ENCODE peak calls at places on chromosomes 12 and 14, in nine cellular contexts. One of them, this sample, is unnamed.
A peak's percentile ranks its signal among the peaks of the same experiment; 100 is the strongest.

GRCh38 chr14:24437736-24438067 is 4.9 kb downstream of the SDR39U1 start:
- DNase-seq in tibial nerve: no peak
- DNase-seq in heart right ventricle: no peak
- DNase-seq in CD8-positive, alpha-beta T cell: no peak
- DNase-seq in heart left ventricle: no peak
- DNase-seq in BE2C: no peak
- DNase-seq in suprapubic skin: no peak
- DNase-seq in thyroid gland: no peak
- DNase-seq in upper lobe of right lung: no peak
- DNase-seq in this sample: no peak

GRCh38 chr14:59657769-59658168 is 81.2 kb upstream of the CCDC175 start:
- DNase-seq in heart left ventricle: no peak
- DNase-seq in BE2C: no peak
- DNase-seq in tibial nerve: no peak
- DNase-seq in suprapubic skin: no peak
- DNase-seq in CD8-positive, alpha-beta T cell: no peak
- DNase-seq in upper lobe of right lung: no peak
- DNase-seq in thyroid gland: no peak
- DNase-seq in heart right ventricle: no peak
- DNase-seq in this sample: no peak

GRCh38 chr12:55188974-55189556 is 31.8 kb upstream of the OR10A7 start:
- DNase-seq in upper lobe of right lung: no peak
- DNase-seq in thyroid gland: peak; percentile 10
- DNase-seq in heart right ventricle: peak; percentile 49
- DNase-seq in CD8-positive, alpha-beta T cell: peak; percentile 44
- DNase-seq in suprapubic skin: no peak
- DNase-seq in heart left ventricle: no peak
- DNase-seq in BE2C: peak; percentile 56
- DNase-seq in tibial nerve: no peak
- DNase-seq in this sample: no peak

GRCh38 chr12:119780786-119781434 is 96.2 kb downstream of the CIT start:
- DNase-seq in suprapubic skin: no peak
- DNase-seq in heart right ventricle: peak; percentile 30
- DNase-seq in heart left ventricle: peak; percentile 36
- DNase-seq in thyroid gland: peak; percentile 73
- DNase-seq in upper lobe of right lung: no peak
- DNase-seq in BE2C: peak; percentile 42
- DNase-seq in tibial nerve: no peak
- DNase-seq in CD8-positive, alpha-beta T cell: no peak
- DNase-seq in this sample: peak; percentile 21

GRCh38 chr12:51472984-51473383 is 48.4 kb downstream of the SLC4A8 start:
- DNase-seq in heart right ventricle: no peak
- DNase-seq in suprapubic skin: no peak
- DNase-seq in thyroid gland: no peak
- DNase-seq in CD8-positive, alpha-beta T cell: no peak
- DNase-seq in tibial nerve: no peak
- DNase-seq in BE2C: no peak
- DNase-seq in upper lobe of right lung: no peak
- DNase-seq in heart left ventricle: no peak
- DNase-seq in this sample: no peak

GRCh38 chr14:53979141-53979673 is 22.6 kb upstream of the BMP4 start:
- DNase-seq in BE2C: no peak
- DNase-seq in upper lobe of right lung: no peak
- DNase-seq in tibial nerve: no peak
- DNase-seq in suprapubic skin: no peak
- DNase-seq in heart right ventricle: no peak
- DNase-seq in heart left ventricle: no peak
- DNase-seq in CD8-positive, alpha-beta T cell: no peak
- DNase-seq in thyroid gland: no peak
- DNase-seq in this sample: no peak

GRCh38 chr14:61472025-61472672 is 150.8 kb downstream of the PRKCH start:
- DNase-seq in suprapubic skin: no peak
- DNase-seq in thyroid gland: no peak
- DNase-seq in tibial nerve: no peak
- DNase-seq in heart right ventricle: peak; percentile 54
- DNase-seq in upper lobe of right lung: no peak
- DNase-seq in CD8-positive, alpha-beta T cell: peak; percentile 43
- DNase-seq in BE2C: peak; percentile 94
- DNase-seq in heart left ventricle: peak; percentile 59
- DNase-seq in this sample: no peak

GRCh38 chr12:80805106-80805505 is 88.4 kb downstream of the MYF5 start:
- DNase-seq in CD8-positive, alpha-beta T cell: no peak
- DNase-seq in BE2C: no peak
- DNase-seq in suprapubic skin: no peak
- DNase-seq in thyroid gland: no peak
- DNase-seq in tibial nerve: no peak
- DNase-seq in heart right ventricle: no peak
- DNase-seq in upper lobe of right lung: no peak
- DNase-seq in heart left ventricle: no peak
- DNase-seq in this sample: no peak

GRCh38 chr14:51860164-51860835 is at the start of gene GNG2:
- DNase-seq in BE2C: peak; percentile 85
- DNase-seq in thyroid gland: peak; percentile 79
- DNase-seq in suprapubic skin: peak; percentile 92
- DNase-seq in heart left ventricle: peak; percentile 81
- DNase-seq in CD8-positive, alpha-beta T cell: peak; percentile 82
- DNase-seq in upper lobe of right lung: peak; percentile 85
- DNase-seq in tibial nerve: peak; percentile 81
- DNase-seq in heart right ventricle: peak; percentile 78
- DNase-seq in this sample: peak; percentile 86

GRCh38 chr12:114478891-114479290 is 72.9 kb upstream of the TBX5 start:
- DNase-seq in CD8-positive, alpha-beta T cell: no peak
- DNase-seq in BE2C: no peak
- DNase-seq in suprapubic skin: no peak
- DNase-seq in upper lobe of right lung: no peak
- DNase-seq in thyroid gland: no peak
- DNase-seq in tibial nerve: no peak
- DNase-seq in heart left ventricle: no peak
- DNase-seq in heart right ventricle: no peak
- DNase-seq in this sample: no peak

GRCh38 chr14:90883782-90884181 is 67.6 kb upstream of the TTC7B start:
- DNase-seq in suprapubic skin: no peak
- DNase-seq in CD8-positive, alpha-beta T cell: no peak
- DNase-seq in tibial nerve: no peak
- DNase-seq in thyroid gland: no peak
- DNase-seq in heart left ventricle: no peak
- DNase-seq in upper lobe of right lung: no peak
- DNase-seq in BE2C: no peak
- DNase-seq in heart right ventricle: no peak
- DNase-seq in this sample: no peak

GRCh38 chr12:67506739-67507138 is 141.8 kb upstream of the DYRK2 start:
- DNase-seq in suprapubic skin: no peak
- DNase-seq in thyroid gland: no peak
- DNase-seq in CD8-positive, alpha-beta T cell: no peak
- DNase-seq in heart right ventricle: no peak
- DNase-seq in tibial nerve: no peak
- DNase-seq in heart left ventricle: no peak
- DNase-seq in BE2C: no peak
- DNase-seq in upper lobe of right lung: no peak
- DNase-seq in this sample: no peak

GRCh38 chr12:74285773-74286172 is 251.9 kb upstream of the ATXN7L3B start:
- DNase-seq in suprapubic skin: no peak
- DNase-seq in heart left ventricle: no peak
- DNase-seq in CD8-positive, alpha-beta T cell: no peak
- DNase-seq in thyroid gland: no peak
- DNase-seq in heart right ventricle: no peak
- DNase-seq in upper lobe of right lung: no peak
- DNase-seq in BE2C: no peak
- DNase-seq in tibial nerve: no peak
- DNase-seq in this sample: no peak

GRCh38 chr12:114288071-114288470 is 117.9 kb downstream of the TBX5 start:
- DNase-seq in upper lobe of right lung: no peak
- DNase-seq in CD8-positive, alpha-beta T cell: no peak
- DNase-seq in heart right ventricle: no peak
- DNase-seq in heart left ventricle: no peak
- DNase-seq in suprapubic skin: no peak
- DNase-seq in tibial nerve: no peak
- DNase-seq in BE2C: no peak
- DNase-seq in thyroid gland: no peak
- DNase-seq in this sample: no peak

GRCh38 chr12:29847246-29847645 is 63.5 kb upstream of the TMTC1 start:
- DNase-seq in BE2C: no peak
- DNase-seq in suprapubic skin: no peak
- DNase-seq in heart right ventricle: no peak
- DNase-seq in tibial nerve: no peak
- DNase-seq in CD8-positive, alpha-beta T cell: no peak
- DNase-seq in upper lobe of right lung: no peak
- DNase-seq in thyroid gland: no peak
- DNase-seq in heart left ventricle: no peak
- DNase-seq in this sample: no peak

DNA sequence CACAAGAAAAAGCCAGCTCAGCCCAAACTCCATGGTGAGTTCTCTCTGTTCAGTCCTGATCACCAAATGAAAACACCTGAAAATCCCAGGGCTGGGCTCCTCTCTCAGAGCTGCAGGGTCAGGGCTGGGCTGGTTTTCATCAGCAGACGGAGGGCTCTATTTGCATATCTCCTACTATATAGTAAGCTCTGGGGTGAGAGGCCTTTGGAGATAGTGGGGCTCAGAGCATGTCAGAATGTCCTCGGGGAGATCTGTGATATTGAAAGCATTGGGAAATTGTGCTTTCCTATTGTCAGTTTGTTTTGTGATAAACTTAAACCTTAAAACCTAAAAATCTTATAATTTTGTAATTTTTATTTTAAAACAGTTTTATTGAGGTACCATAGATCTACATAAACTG is 742.6 kb downstream of the TMEM121 start:
- DNase-seq in suprapubic skin: no peak
- DNase-seq in upper lobe of right lung: no peak
- DNase-seq in CD8-positive, alpha-beta T cell: no peak
- DNase-seq in BE2C: no peak
- DNase-seq in heart right ventricle: no peak
- DNase-seq in thyroid gland: no peak
- DNase-seq in tibial nerve: no peak
- DNase-seq in heart left ventricle: no peak
- DNase-seq in this sample: no peak
- H3K9me3 ChIP-seq in suprapubic skin: no peaks in the 10 kb centered on the region
- H3K9me3 ChIP-seq in upper lobe of right lung: no peaks in the 10 kb centered on the region
- H3K9me3 ChIP-seq in CD8-positive, alpha-beta T cell: no peaks in the 10 kb centered on the region
- H3K9me3 ChIP-seq in BE2C: no peaks in the 10 kb centered on the region
- H3K9me3 ChIP-seq in heart right ventricle: no peaks in the 10 kb centered on the region
- H3K9me3 ChIP-seq in thyroid gland: no peaks in the 10 kb centered on the region
- H3K9me3 ChIP-seq in tibial nerve: no peaks in the 10 kb centered on the region
- H3K9me3 ChIP-seq in heart left ventricle: no peaks in the 10 kb centered on the region
- H3K9me3 ChIP-seq in this sample: no peaks in the 10 kb centered on the region

GRCh38 chr12:68878283-68878682 is 54.7 kb downstream of the CPM start:
- DNase-seq in heart left ventricle: no peak
- DNase-seq in BE2C: no peak
- DNase-seq in thyroid gland: no peak
- DNase-seq in heart right ventricle: no peak
- DNase-seq in upper lobe of right lung: no peak
- DNase-seq in CD8-positive, alpha-beta T cell: no peak
- DNase-seq in suprapubic skin: no peak
- DNase-seq in tibial nerve: no peak
- DNase-seq in this sample: no peak
- H3K4me3 ChIP-seq in heart left ventricle: no peak overlapping the region
- H3K4me3 ChIP-seq in BE2C: no peak overlapping the region
- H3K4me3 ChIP-seq in thyroid gland: no peak overlapping the region
- H3K4me3 ChIP-seq in heart right ventricle: no peak overlapping the region
- H3K4me3 ChIP-seq in upper lobe of right lung: no peak overlapping the region
- H3K4me3 ChIP-seq in CD8-positive, alpha-beta T cell: no peak overlapping the region
- H3K4me3 ChIP-seq in suprapubic skin: no peak overlapping the region
- H3K4me3 ChIP-seq in tibial nerve: no peak overlapping the region
- H3K4me3 ChIP-seq in this sample: no peak overlapping the region

GRCh38 chr12:132651444-132652100 is 33.0 kb downstream of the P2RX2 start:
- DNase-seq in CD8-positive, alpha-beta T cell: no peak
- DNase-seq in tibial nerve: no peak
- DNase-seq in upper lobe of right lung: no peak
- DNase-seq in heart right ventricle: no peak
- DNase-seq in heart left ventricle: no peak
- DNase-seq in suprapubic skin: no peak
- DNase-seq in BE2C: no peak
- DNase-seq in thyroid gland: no peak
- DNase-seq in this sample: no peak

GRCh38 chr12:132649226-132649945 is 30.8 kb downstream of the P2RX2 start:
- DNase-seq in upper lobe of right lung: no peak
- DNase-seq in suprapubic skin: no peak
- DNase-seq in heart left ventricle: no peak
- DNase-seq in thyroid gland: no peak
- DNase-seq in BE2C: no peak
- DNase-seq in tibial nerve: no peak
- DNase-seq in heart right ventricle: no peak
- DNase-seq in CD8-positive, alpha-beta T cell: no peak
- DNase-seq in this sample: no peak

GRCh38 chr12:132648616-132649225 is 30.1 kb downstream of the P2RX2 start:
- DNase-seq in heart left ventricle: no peak
- DNase-seq in upper lobe of right lung: no peak
- DNase-seq in thyroid gland: no peak
- DNase-seq in suprapubic skin: no peak
- DNase-seq in CD8-positive, alpha-beta T cell: no peak
- DNase-seq in BE2C: no peak
- DNase-seq in tibial nerve: no peak
- DNase-seq in heart right ventricle: no peak
- DNase-seq in this sample: no peak

GRCh38 chr12:132646850-132647249 is 28.3 kb downstream of the P2RX2 start:
- DNase-seq in CD8-positive, alpha-beta T cell: no peak
- DNase-seq in heart right ventricle: no peak
- DNase-seq in tibial nerve: no peak
- DNase-seq in suprapubic skin: no peak
- DNase-seq in heart left ventricle: no peak
- DNase-seq in upper lobe of right lung: no peak
- DNase-seq in thyroid gland: no peak
- DNase-seq in BE2C: no peak
- DNase-seq in this sample: no peak

DNA sequence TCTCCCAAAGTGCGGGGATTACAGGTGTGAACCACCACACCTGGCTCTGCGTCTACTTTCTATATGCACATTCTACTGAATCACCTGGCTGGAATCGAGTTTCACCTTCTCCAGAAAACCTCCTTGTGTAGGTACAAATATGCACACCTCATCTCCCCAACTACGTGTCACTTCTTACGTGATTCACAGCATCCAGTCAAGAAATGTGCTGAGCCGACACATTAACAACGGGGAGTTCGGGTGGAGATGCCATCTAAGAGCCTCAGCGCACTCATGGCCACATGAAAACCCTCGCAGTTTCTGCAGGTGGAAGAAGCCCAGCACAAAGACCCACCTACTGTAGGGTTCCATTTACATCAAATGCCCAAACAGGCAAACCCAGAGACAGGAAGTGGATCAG is 29.3 kb downstream of the P2RX2 start:
- DNase-seq in CD8-positive, alpha-beta T cell: no peak
- DNase-seq in tibial nerve: no peak
- DNase-seq in suprapubic skin: no peak
- DNase-seq in heart left ventricle: no peak
- DNase-seq in BE2C: no peak
- DNase-seq in thyroid gland: no peak
- DNase-seq in upper lobe of right lung: no peak
- DNase-seq in heart right ventricle: no peak
- DNase-seq in this sample: no peak
- H3K36me3 ChIP-seq in CD8-positive, alpha-beta T cell: no peaks in the 10 kb centered on the region
- H3K36me3 ChIP-seq in tibial nerve: no peaks in the 10 kb centered on the region
- H3K36me3 ChIP-seq in suprapubic skin: peaks cover 67% of the 10 kb centered on the region
- H3K36me3 ChIP-seq in heart left ventricle: peaks cover 75% of the 10 kb centered on the region
- H3K36me3 ChIP-seq in BE2C: peaks cover 62% of the 10 kb centered on the region
- H3K36me3 ChIP-seq in thyroid gland: peaks cover under 1% of the 10 kb centered on the region
- H3K36me3 ChIP-seq in upper lobe of right lung: peaks cover 56% of the 10 kb centered on the region
- H3K36me3 ChIP-seq in heart right ventricle: peaks cover 13% of the 10 kb centered on the region
- H3K36me3 ChIP-seq in this sample: peaks cover 2% of the 10 kb centered on the region

DNA sequence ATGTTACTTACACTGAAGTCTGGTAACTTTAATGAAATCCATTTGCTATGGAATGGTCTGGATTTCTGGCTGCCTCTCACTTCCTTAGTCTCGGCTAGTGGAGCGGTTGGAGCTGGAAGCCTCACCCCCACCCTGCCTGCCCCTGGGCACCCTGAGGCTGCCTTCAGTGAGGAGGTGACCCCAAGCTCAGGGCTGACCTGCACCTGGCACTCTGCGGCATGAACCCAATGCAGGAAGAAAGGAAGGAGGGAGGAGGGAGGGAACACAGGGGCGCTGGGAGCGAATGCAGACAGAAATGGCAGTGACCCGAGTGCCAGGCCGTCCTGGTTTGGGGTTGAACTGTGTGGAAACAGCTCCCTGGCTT is 353.1 kb downstream of the TMEM121 start:
- DNase-seq in heart right ventricle: no peak
- DNase-seq in thyroid gland: no peak
- DNase-seq in tibial nerve: no peak
- DNase-seq in CD8-positive, alpha-beta T cell: no peak
- DNase-seq in suprapubic skin: no peak
- DNase-seq in upper lobe of right lung: peak; percentile 59
- DNase-seq in heart left ventricle: peak; percentile 10
- DNase-seq in BE2C: no peak
- DNase-seq in this sample: no peak
- H3K9me3 ChIP-seq in heart right ventricle: no peaks in the 10 kb centered on the region
- H3K9me3 ChIP-seq in thyroid gland: no peaks in the 10 kb centered on the region
- H3K9me3 ChIP-seq in tibial nerve: no peaks in the 10 kb centered on the region
- H3K9me3 ChIP-seq in CD8-positive, alpha-beta T cell: no peaks in the 10 kb centered on the region
- H3K9me3 ChIP-seq in suprapubic skin: no peaks in the 10 kb centered on the region
- H3K9me3 ChIP-seq in upper lobe of right lung: no peaks in the 10 kb centered on the region
- H3K9me3 ChIP-seq in heart left ventricle: no peaks in the 10 kb centered on the region
- H3K9me3 ChIP-seq in BE2C: no peaks in the 10 kb centered on the region
- H3K9me3 ChIP-seq in this sample: no peaks in the 10 kb centered on the region

This sample was measured in psoas muscle.